ENCODE peak calls at places on chromosomes 12 and 14, in six cellular contexts. I is NCI-H2081, B is cardiac muscle cell, S is right lobe of liver, D is Caki2, O is islet precursor cell. T is an unnamed sample.

GRCh38 chr14:54446201-54446693 is 5.1 kb upstream of the CNIH1 start:
- DNase-seq in I (peak; percentile 67), B (peak; percentile 95), S (no peak), D (no peak), O (no peak), T (no peak)

GRCh38 chr12:32836710-32837109 is 59.9 kb downstream of the PKP2 start:
- DNase-seq in I (no peak), B (no peak), S (no peak), D (no peak), O (no peak), T (no peak)

GRCh38 chr12:51941011-51941561 is 10.4 kb upstream of the ACVR1B start:
- DNase-seq in I (no peak), B (peak; percentile 78), S (peak; percentile 43), D (no peak), O (peak; percentile 43), T (peak; percentile 47)

GRCh38 chr12:48002773-48003218 is 1.5 kb downstream of the COL2A1 start:
- DNase-seq in I (no peak), B (peak; percentile 45), S (peak; percentile 46), D (no peak), O (peak; percentile 91), T (peak; percentile 85)

GRCh38 chr12:106301611-106302321 is 767 bp upstream of the TCP11L2 start:
- DNase-seq in I (no peak), B (peak; percentile 57), S (peak; percentile 56), D (peak; percentile 67), O (peak; percentile 87), T (peak; percentile 92)

GRCh38 chr12:2640709-2641108 is 154.1 kb upstream of the FKBP4 start:
- DNase-seq in I (no peak), B (peak; percentile 95), S (peak; percentile 29), D (peak; percentile 76), O (peak; percentile 99), T (peak; percentile 84)

GRCh38 chr12:11825278-11825677 is 175.8 kb downstream of the ETV6 start:
- DNase-seq in I (no peak), B (no peak), S (no peak), D (no peak), O (peak; percentile 52), T (no peak)

GRCh38 chr14:104714681-104715080 is 9.3 kb upstream of the ADSS1 start:
- DNase-seq in I (no peak), B (no peak), S (no peak), D (no peak), O (no peak), T (no peak)

GRCh38 chr12:57332646-57333312 is 81.8 kb upstream of the STAC3 start:
- DNase-seq in I (no peak), B (peak; percentile 5), S (no peak), D (no peak), O (no peak), T (no peak)

GRCh38 chr12:31850268-31850667 is 108.9 kb upstream of the RESF1 start:
- DNase-seq in I (no peak), B (no peak), S (no peak), D (peak; percentile 16), O (no peak), T (no peak)